ENCODE peak calls at places on chromosomes 13 and 19, in five cellular contexts. One of them, this sample, is unnamed.

GRCh38 chr19:12946092-12946845 is 607 bp downstream of the RAD23A start:
- DNase-seq in A673: peak
- DNase-seq in lower leg skin: no peak
- DNase-seq in CD8-positive, alpha-beta T cell: peak
- DNase-seq in retinal pigment epithelial cell: peak
- DNase-seq in this sample: no peak

GRCh38 chr13:80655778-80656518 is 315.0 kb upstream of the SPRY2 start:
- DNase-seq in A673: no peak
- DNase-seq in lower leg skin: no peak
- DNase-seq in CD8-positive, alpha-beta T cell: no peak
- DNase-seq in retinal pigment epithelial cell: no peak
- DNase-seq in this sample: no peak

GRCh38 chr13:41639955-41640780 is 182.8 kb downstream of the RGCC start:
- DNase-seq in A673: peak
- DNase-seq in retinal pigment epithelial cell: no peak
- DNase-seq in lower leg skin: no peak
- DNase-seq in CD8-positive, alpha-beta T cell: no peak
- DNase-seq in this sample: no peak

GRCh38 chr19:49929611-49930482 is 543 bp upstream of the NUP62 start:
- DNase-seq in lower leg skin: peak
- DNase-seq in A673: peak
- DNase-seq in retinal pigment epithelial cell: peak
- DNase-seq in CD8-positive, alpha-beta T cell: peak
- DNase-seq in this sample: peak

GRCh38 chr19:45498411-45499195 is at the start of gene PPM1N:
- DNase-seq in retinal pigment epithelial cell: no peak
- DNase-seq in CD8-positive, alpha-beta T cell: peak
- DNase-seq in A673: peak
- DNase-seq in lower leg skin: no peak
- DNase-seq in this sample: no peak

GRCh38 chr19:45922281-45922680 is 7.7 kb upstream of the NANOS2 start:
- DNase-seq in lower leg skin: no peak
- DNase-seq in A673: no peak
- DNase-seq in CD8-positive, alpha-beta T cell: no peak
- DNase-seq in retinal pigment epithelial cell: no peak
- DNase-seq in this sample: no peak

GRCh38 chr19:39737351-39737750 is 478 bp downstream of the CLC start:
- DNase-seq in retinal pigment epithelial cell: no peak
- DNase-seq in A673: no peak
- DNase-seq in CD8-positive, alpha-beta T cell: no peak
- DNase-seq in lower leg skin: no peak
- DNase-seq in this sample: no peak

GRCh38 chr13:89066868-89067466 is 1395.8 kb downstream of the SLITRK5 start:
- DNase-seq in retinal pigment epithelial cell: no peak
- DNase-seq in A673: peak
- DNase-seq in lower leg skin: no peak
- DNase-seq in CD8-positive, alpha-beta T cell: peak
- DNase-seq in this sample: no peak

DNA sequence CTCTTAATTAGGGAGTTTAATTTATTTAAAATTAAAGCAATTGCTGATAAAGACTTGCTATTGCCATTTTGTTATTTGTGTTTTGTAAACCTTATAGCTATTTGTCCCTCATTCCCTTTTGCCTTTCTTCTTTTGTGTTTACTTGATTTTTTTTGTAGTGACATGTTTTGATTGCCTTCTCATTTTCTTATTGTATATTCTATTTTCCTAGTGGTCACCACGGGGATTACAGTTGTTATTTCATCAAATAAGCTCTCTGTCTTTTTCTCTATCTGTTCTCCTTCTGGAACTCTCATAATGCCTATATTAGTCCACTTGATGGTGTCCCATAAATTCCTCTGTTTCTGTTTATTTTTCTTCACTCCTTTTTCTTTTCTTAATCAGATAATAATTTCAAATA is 64.4 kb upstream of the FRY start:
- DNase-seq in retinal pigment epithelial cell: no peak
- DNase-seq in CD8-positive, alpha-beta T cell: no peak
- DNase-seq in lower leg skin: no peak
- DNase-seq in A673: no peak
- DNase-seq in this sample: no peak
- TF ChIP-seq CTCF in retinal pigment epithelial cell: peak
- TF ChIP-seq CTCF in CD8-positive, alpha-beta T cell: no peak
- TF ChIP-seq CTCF in lower leg skin: no peak
- TF ChIP-seq CTCF in A673: peak
- TF ChIP-seq CTCF in this sample: no peak

GRCh38 chr19:18650048-18650435 is 13.2 kb downstream of the KLHL26 start:
- DNase-seq in retinal pigment epithelial cell: no peak
- DNase-seq in CD8-positive, alpha-beta T cell: no peak
- DNase-seq in A673: no peak
- DNase-seq in lower leg skin: peak
- DNase-seq in this sample: no peak

GRCh38 chr19:18649371-18650047 is 12.7 kb downstream of the KLHL26 start:
- DNase-seq in A673: no peak
- DNase-seq in retinal pigment epithelial cell: no peak
- DNase-seq in CD8-positive, alpha-beta T cell: no peak
- DNase-seq in lower leg skin: peak
- DNase-seq in this sample: no peak

GRCh38 chr19:18647807-18648206 is 11.0 kb downstream of the KLHL26 start:
- DNase-seq in A673: no peak
- DNase-seq in CD8-positive, alpha-beta T cell: no peak
- DNase-seq in lower leg skin: no peak
- DNase-seq in retinal pigment epithelial cell: no peak
- DNase-seq in this sample: no peak

GRCh38 chr19:18647371-18647767 is 10.5 kb downstream of the KLHL26 start:
- DNase-seq in A673: no peak
- DNase-seq in CD8-positive, alpha-beta T cell: no peak
- DNase-seq in retinal pigment epithelial cell: no peak
- DNase-seq in lower leg skin: no peak
- DNase-seq in this sample: no peak

DNA sequence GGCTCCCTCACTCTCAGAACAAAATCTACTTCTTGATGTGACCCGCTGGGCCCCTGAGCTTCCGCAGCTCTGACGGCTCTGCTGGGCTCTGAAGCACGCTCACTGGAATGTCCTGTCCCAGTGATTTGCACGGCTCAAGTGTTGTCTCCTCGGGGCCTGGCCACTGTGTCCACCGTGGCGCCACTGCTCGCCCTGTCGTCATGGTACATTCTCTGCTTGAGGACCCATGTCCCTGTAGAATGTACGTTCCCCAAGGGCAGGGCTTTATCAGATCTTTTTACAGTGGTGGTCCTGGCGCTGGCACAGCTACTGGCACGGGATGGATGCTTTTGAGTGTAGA is 12.1 kb downstream of the KLHL26 start:
- DNase-seq in CD8-positive, alpha-beta T cell: no peak
- DNase-seq in retinal pigment epithelial cell: no peak
- DNase-seq in A673: no peak
- DNase-seq in lower leg skin: no peak
- DNase-seq in this sample: no peak
- H3K4me3 ChIP-seq in CD8-positive, alpha-beta T cell: no peak
- H3K4me3 ChIP-seq in retinal pigment epithelial cell: no peak
- H3K4me3 ChIP-seq in A673: no peak
- H3K4me3 ChIP-seq in lower leg skin: no peak
- H3K4me3 ChIP-seq in this sample: no peak

GRCh38 chr13:96796234-96796633 is 198.0 kb downstream of the OXGR1 start:
- DNase-seq in lower leg skin: no peak
- DNase-seq in A673: no peak
- DNase-seq in retinal pigment epithelial cell: no peak
- DNase-seq in CD8-positive, alpha-beta T cell: no peak
- DNase-seq in this sample: no peak
- TF ChIP-seq CTCF in lower leg skin: no peak
- TF ChIP-seq CTCF in A673: peak
- TF ChIP-seq CTCF in retinal pigment epithelial cell: peak
- TF ChIP-seq CTCF in CD8-positive, alpha-beta T cell: no peak
- TF ChIP-seq CTCF in this sample: no peak

DNA sequence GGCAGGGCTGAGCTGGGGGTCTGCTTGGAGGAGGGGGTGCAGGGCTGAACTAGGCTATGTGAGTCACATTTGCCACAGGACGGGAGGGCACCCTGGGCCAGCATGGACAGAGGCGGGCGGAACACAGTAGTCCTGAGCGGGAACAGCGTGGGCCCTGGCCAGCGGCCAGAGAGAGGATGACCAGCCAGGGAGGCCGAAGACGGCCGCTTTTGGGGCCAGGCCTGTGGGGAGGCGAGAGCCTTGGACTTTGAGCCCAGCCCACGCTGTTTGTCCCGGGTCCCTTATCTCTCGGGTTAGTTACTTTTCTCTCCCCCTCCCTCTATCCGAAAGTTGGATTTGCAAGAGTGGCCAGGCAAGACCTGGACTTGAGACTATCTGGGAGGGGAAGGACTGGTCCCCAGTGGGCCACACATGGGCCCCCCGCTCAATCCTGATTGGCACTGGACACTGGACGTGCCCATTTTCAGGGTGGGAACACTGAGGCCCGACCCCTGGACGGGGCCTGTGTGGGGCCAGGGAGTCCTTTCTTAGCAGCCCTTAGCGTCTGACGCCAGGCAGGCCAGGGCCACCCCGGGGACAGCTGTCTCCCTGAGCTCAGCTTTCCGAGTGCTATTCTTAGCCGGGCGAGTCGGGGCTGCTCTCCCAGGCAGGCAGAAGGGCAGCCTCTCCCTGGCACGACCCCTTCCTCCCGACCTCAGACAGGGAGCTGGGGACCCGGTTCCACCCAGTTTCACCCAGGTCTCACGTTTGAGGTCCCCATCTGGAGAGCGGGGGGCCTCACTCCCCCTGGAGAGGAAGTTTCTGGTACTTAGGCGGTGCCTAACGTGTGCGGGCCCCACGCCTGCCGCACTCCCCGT is 833 bp downstream of the GAMT start:
- DNase-seq in lower leg skin: no peak
- DNase-seq in CD8-positive, alpha-beta T cell: no peak
- DNase-seq in A673: no peak
- DNase-seq in retinal pigment epithelial cell: no peak
- DNase-seq in this sample: no peak
- H3K4me3 ChIP-seq in lower leg skin: peak
- H3K4me3 ChIP-seq in CD8-positive, alpha-beta T cell: peak
- H3K4me3 ChIP-seq in A673: peak
- H3K4me3 ChIP-seq in retinal pigment epithelial cell: peak
- H3K4me3 ChIP-seq in this sample: peak

GRCh38 chr13:37602743-37603381 is 4.3 kb upstream of the POSTN start:
- DNase-seq in CD8-positive, alpha-beta T cell: no peak
- DNase-seq in lower leg skin: no peak
- DNase-seq in A673: peak
- DNase-seq in retinal pigment epithelial cell: no peak
- DNase-seq in this sample: no peak
- TF ChIP-seq CTCF in CD8-positive, alpha-beta T cell: no peak
- TF ChIP-seq CTCF in lower leg skin: no peak
- TF ChIP-seq CTCF in A673: peak
- TF ChIP-seq CTCF in retinal pigment epithelial cell: peak
- TF ChIP-seq CTCF in this sample: peak

DNA sequence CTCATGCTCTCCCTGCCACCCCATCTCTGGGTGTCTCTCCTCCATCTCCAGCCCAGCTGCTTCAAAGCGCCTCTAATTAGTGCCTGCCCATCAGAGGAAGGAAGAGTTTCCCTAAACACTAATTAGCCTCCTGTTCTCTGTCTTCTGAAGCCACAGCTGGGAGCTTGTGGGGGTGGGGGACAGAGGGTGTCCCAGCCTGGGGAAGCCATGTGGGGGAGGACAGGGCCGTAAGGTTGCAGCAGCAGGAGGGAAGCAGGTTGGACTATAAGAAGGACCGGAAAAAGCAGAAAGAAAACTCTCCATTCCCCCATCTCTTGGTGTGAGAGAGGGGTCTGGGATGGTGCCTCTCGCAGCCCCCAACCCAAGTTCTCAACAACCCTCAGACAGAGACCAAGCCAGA is 26.2 kb downstream of the SLC8A2 start:
- DNase-seq in retinal pigment epithelial cell: no peak
- DNase-seq in lower leg skin: no peak
- DNase-seq in A673: no peak
- DNase-seq in CD8-positive, alpha-beta T cell: no peak
- DNase-seq in this sample: no peak
- H3K4me3 ChIP-seq in retinal pigment epithelial cell: no peak
- H3K4me3 ChIP-seq in lower leg skin: no peak
- H3K4me3 ChIP-seq in A673: peak
- H3K4me3 ChIP-seq in CD8-positive, alpha-beta T cell: peak
- H3K4me3 ChIP-seq in this sample: no peak

DNA sequence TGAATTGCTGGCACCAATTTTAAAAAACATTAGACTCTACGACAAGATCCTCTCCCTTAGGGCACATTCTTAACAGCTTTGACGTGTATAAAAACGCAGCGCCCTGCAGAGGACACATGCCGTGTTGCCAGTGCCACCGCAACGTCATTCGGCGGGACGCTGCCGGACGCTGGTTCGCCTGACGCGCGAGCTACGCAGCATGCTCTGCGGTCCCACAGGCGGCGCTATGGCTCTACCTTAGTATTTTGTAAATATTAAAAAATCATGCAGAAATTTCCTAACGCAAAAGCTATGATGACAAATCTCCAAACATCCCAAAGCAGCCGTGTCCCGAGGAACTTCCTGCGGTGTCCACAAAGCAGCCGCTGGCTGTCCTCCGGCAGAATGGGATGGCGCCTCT is 4.2 kb upstream of the ADPRHL1 start:
- DNase-seq in retinal pigment epithelial cell: no peak
- DNase-seq in lower leg skin: no peak
- DNase-seq in A673: no peak
- DNase-seq in CD8-positive, alpha-beta T cell: no peak
- DNase-seq in this sample: no peak
- TF ChIP-seq CTCF in retinal pigment epithelial cell: no peak
- TF ChIP-seq CTCF in lower leg skin: no peak
- TF ChIP-seq CTCF in A673: peak
- TF ChIP-seq CTCF in CD8-positive, alpha-beta T cell: no peak
- TF ChIP-seq CTCF in this sample: no peak

GRCh38 chr19:10293637-10294367 is 4.0 kb downstream of the ICAM5 start:
- DNase-seq in A673: no peak
- DNase-seq in retinal pigment epithelial cell: no peak
- DNase-seq in CD8-positive, alpha-beta T cell: no peak
- DNase-seq in lower leg skin: no peak
- DNase-seq in this sample: no peak

GRCh38 chr19:10290876-10291553 is 1.3 kb downstream of the ICAM5 start:
- DNase-seq in CD8-positive, alpha-beta T cell: peak
- DNase-seq in lower leg skin: no peak
- DNase-seq in A673: peak
- DNase-seq in retinal pigment epithelial cell: no peak
- DNase-seq in this sample: no peak

GRCh38 chr19:10291554-10292205 is 1.9 kb downstream of the ICAM5 start:
- DNase-seq in lower leg skin: no peak
- DNase-seq in CD8-positive, alpha-beta T cell: no peak
- DNase-seq in retinal pigment epithelial cell: no peak
- DNase-seq in A673: no peak
- DNase-seq in this sample: no peak

GRCh38 chr19:10292789-10293636 is 3.3 kb downstream of the ICAM5 start:
- DNase-seq in lower leg skin: no peak
- DNase-seq in A673: peak
- DNase-seq in CD8-positive, alpha-beta T cell: peak
- DNase-seq in retinal pigment epithelial cell: no peak
- DNase-seq in this sample: no peak

DNA sequence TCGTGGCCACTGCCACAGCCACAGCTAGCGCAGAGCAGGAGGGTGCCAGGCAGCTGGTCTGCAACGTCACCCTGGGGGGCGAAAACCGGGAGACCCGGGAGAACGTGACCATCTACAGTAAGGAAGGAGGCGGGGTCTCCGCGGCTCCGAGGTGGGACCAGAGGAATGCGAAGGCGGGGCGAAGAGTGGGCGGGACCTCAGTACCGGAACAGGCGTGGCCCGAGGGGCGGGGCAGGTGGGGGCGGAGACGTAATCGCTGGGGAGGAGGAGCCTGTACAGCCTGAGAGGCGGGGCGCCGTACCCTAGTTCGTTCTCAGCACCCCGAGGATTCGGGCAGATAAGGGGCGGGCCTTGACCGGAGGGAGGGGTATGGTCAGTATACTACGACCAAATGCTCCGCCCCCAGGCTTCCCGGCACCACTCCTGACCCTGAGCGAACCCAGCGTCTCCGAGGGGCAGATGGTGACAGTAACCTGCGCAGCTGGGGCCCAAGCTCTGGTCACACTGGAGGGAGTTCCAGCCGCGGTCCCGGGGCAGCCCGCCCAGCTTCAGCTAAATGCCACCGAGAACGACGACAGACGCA is 2.5 kb downstream of the ICAM5 start:
- DNase-seq in A673: peak
- DNase-seq in CD8-positive, alpha-beta T cell: peak
- DNase-seq in retinal pigment epithelial cell: no peak
- DNase-seq in lower leg skin: peak
- DNase-seq in this sample: no peak
- H3K4me3 ChIP-seq in A673: peak
- H3K4me3 ChIP-seq in CD8-positive, alpha-beta T cell: peak
- H3K4me3 ChIP-seq in retinal pigment epithelial cell: peak
- H3K4me3 ChIP-seq in lower leg skin: peak
- H3K4me3 ChIP-seq in this sample: peak